ENCODE peak calls at places on chromosomes 4 and X, in eight cellular contexts. L is NCI-H1694 treated with DMSO at 0.1 percent for 48 hours; E is fibroblast of lung; W is uterus; I is activated effector memory CD4-positive, alpha-beta T cell treated with anti-CD3 and anti-CD28 coated beads, Interleukin-2, amount 50 U/mL, for 16 hours; N is T-helper 9 cell; M is EH; P is bronchial epithelial cell. R is an unnamed sample.

GRCh38 chr4:3440979-3441500 is 728 bp upstream of the HGFAC start:
- DNase-seq in L (no peak), E (no peak), W (no peak), I (no peak), N (no peak), M (peak), P (peak), R (no peak)

GRCh38 chrX:73214366-73215094 is at the start of gene NAP1L2:
- DNase-seq in L (no peak), E (no peak), W (peak), I (peak), N (no peak), M (peak), P (peak), R (no peak)

GRCh38 chr4:121380448-121381147 is at the start of gene QRFPR:
- DNase-seq in L (no peak), E (no peak), W (no peak), I (no peak), N (no peak), M (no peak), P (peak), R (no peak)

GRCh38 chrX:39910651-39911050 is 187.1 kb downstream of the BCOR start:
- DNase-seq in L (no peak), E (no peak), W (no peak), I (no peak), N (no peak), M (no peak), P (no peak), R (no peak)

GRCh38 chr4:111630705-111631104 is 514.5 kb upstream of the FAM241A start:
- DNase-seq in L (peak), E (peak), W (no peak), I (no peak), N (no peak), M (peak), P (peak), R (peak)

GRCh38 chr4:120771907-120772306 is 150.6 kb downstream of the PRDM5 start:
- DNase-seq in L (no peak), E (no peak), W (no peak), I (no peak), N (no peak), M (no peak), P (no peak), R (no peak)

GRCh38 chr4:8546766-8547107 is 33.5 kb upstream of the GPR78 start:
- DNase-seq in L (no peak), E (no peak), W (no peak), I (no peak), N (no peak), M (no peak), P (no peak), R (no peak)

GRCh38 chr4:75830906-75831305 is 71.3 kb downstream of the PPEF2 start:
- DNase-seq in L (no peak), E (no peak), W (no peak), I (no peak), N (no peak), M (peak), P (no peak), R (no peak)

GRCh38 chr4:77817304-77818076 is 1.7 kb downstream of the CNOT6L start:
- DNase-seq in L (no peak), E (no peak), W (no peak), I (no peak), N (no peak), M (no peak), P (peak), R (peak)

GRCh38 chr4:77538574-77539157 is 67.0 kb upstream of the CXCL13 start:
- DNase-seq in L (no peak), E (peak), W (no peak), I (no peak), N (no peak), M (no peak), P (peak), R (no peak)

R was measured in OCI-LY7.